ENCODE peak calls at places on chromosomes 2 and 18, in four cellular contexts. One of them, this sample, is unnamed.

GRCh38 chr2:7774481-7774880 is 857.3 kb downstream of the RNF144A start:
- DNase-seq in testis: no peak
- DNase-seq in GM12878: no peak
- DNase-seq in ovary: no peak
- DNase-seq in this sample: no peak

GRCh38 chr18:50792885-50793284 is 26.9 kb downstream of the MRO start:
- DNase-seq in testis: no peak
- DNase-seq in GM12878: no peak
- DNase-seq in ovary: no peak
- DNase-seq in this sample: no peak

GRCh38 chr2:26465981-26466471 is 11.9 kb downstream of the OTOF start:
- DNase-seq in testis: no peak
- DNase-seq in GM12878: no peak
- DNase-seq in ovary: no peak
- DNase-seq in this sample: no peak

GRCh38 chr2:107285621-107286303 is 399.8 kb upstream of the ST6GAL2 start:
- DNase-seq in testis: no peak
- DNase-seq in GM12878: no peak
- DNase-seq in ovary: no peak
- DNase-seq in this sample: no peak

GRCh38 chr2:153043385-153043784 is 325.0 kb downstream of the ARL6IP6 start:
- DNase-seq in testis: no peak
- DNase-seq in GM12878: no peak
- DNase-seq in ovary: no peak
- DNase-seq in this sample: no peak

GRCh38 chr2:110804915-110805314 is 72.5 kb downstream of the ACOXL start:
- DNase-seq in testis: no peak
- DNase-seq in GM12878: peak
- DNase-seq in ovary: no peak
- DNase-seq in this sample: no peak

GRCh38 chr18:22466608-22467390 is 49.1 kb upstream of the CTAGE1 start:
- DNase-seq in testis: no peak
- DNase-seq in GM12878: no peak
- DNase-seq in ovary: no peak
- DNase-seq in this sample: peak

GRCh38 chr2:27422958-27423357 is 5.5 kb upstream of the NRBP1 start:
- DNase-seq in testis: no peak
- DNase-seq in GM12878: no peak
- DNase-seq in ovary: no peak
- DNase-seq in this sample: no peak

GRCh38 chr2:74768401-74768914 is 65.5 kb upstream of the HK2 start:
- DNase-seq in testis: peak
- DNase-seq in GM12878: no peak
- DNase-seq in ovary: no peak
- DNase-seq in this sample: peak

GRCh38 chr2:144890828-144891227 is 370.9 kb upstream of the ZEB2 start:
- DNase-seq in testis: no peak
- DNase-seq in GM12878: no peak
- DNase-seq in ovary: no peak
- DNase-seq in this sample: peak

GRCh38 chr18:36295214-36295613 is 2.3 kb upstream of the FHOD3 start:
- DNase-seq in testis: no peak
- DNase-seq in GM12878: no peak
- DNase-seq in ovary: no peak
- DNase-seq in this sample: no peak

GRCh38 chr18:77124452-77124922 is 8.1 kb downstream of the MBP start:
- DNase-seq in testis: no peak
- DNase-seq in GM12878: peak
- DNase-seq in ovary: no peak
- DNase-seq in this sample: peak

GRCh38 chr2:39867268-39867667 is 88.2 kb upstream of the THUMPD2 start:
- DNase-seq in testis: no peak
- DNase-seq in GM12878: no peak
- DNase-seq in ovary: no peak
- DNase-seq in this sample: no peak

GRCh38 chr2:138877421-138877820 is 97.2 kb upstream of the NXPH2 start:
- DNase-seq in testis: no peak
- DNase-seq in GM12878: no peak
- DNase-seq in ovary: no peak
- DNase-seq in this sample: no peak

GRCh38 chr2:239721531-239721930 is 303.6 kb downstream of the NDUFA10 start:
- DNase-seq in testis: no peak
- DNase-seq in GM12878: no peak
- DNase-seq in ovary: no peak
- DNase-seq in this sample: no peak

GRCh38 chr2:3667151-3667631 is 9.2 kb downstream of the ALLC start:
- DNase-seq in testis: no peak
- DNase-seq in GM12878: peak
- DNase-seq in ovary: no peak
- DNase-seq in this sample: no peak

GRCh38 chr18:35581555-35582309 is at the start of gene GALNT1:
- DNase-seq in testis: peak
- DNase-seq in GM12878: no peak
- DNase-seq in ovary: peak
- DNase-seq in this sample: no peak

GRCh38 chr2:118185210-118186109 is 97.2 kb downstream of the INSIG2 start:
- DNase-seq in testis: peak
- DNase-seq in GM12878: no peak
- DNase-seq in ovary: peak
- DNase-seq in this sample: peak

GRCh38 chr2:120971866-120972265 is 236.2 kb downstream of the GLI2 start:
- DNase-seq in testis: no peak
- DNase-seq in GM12878: no peak
- DNase-seq in ovary: no peak
- DNase-seq in this sample: no peak

GRCh38 chr18:30819619-30820018 is 222.9 kb downstream of the DSC3 start:
- DNase-seq in testis: no peak
- DNase-seq in GM12878: no peak
- DNase-seq in ovary: no peak
- DNase-seq in this sample: no peak
- H3K4me3 ChIP-seq in testis: no peak
- H3K4me3 ChIP-seq in GM12878: no peak
- H3K4me3 ChIP-seq in ovary: no peak
- H3K4me3 ChIP-seq in this sample: no peak

DNA sequence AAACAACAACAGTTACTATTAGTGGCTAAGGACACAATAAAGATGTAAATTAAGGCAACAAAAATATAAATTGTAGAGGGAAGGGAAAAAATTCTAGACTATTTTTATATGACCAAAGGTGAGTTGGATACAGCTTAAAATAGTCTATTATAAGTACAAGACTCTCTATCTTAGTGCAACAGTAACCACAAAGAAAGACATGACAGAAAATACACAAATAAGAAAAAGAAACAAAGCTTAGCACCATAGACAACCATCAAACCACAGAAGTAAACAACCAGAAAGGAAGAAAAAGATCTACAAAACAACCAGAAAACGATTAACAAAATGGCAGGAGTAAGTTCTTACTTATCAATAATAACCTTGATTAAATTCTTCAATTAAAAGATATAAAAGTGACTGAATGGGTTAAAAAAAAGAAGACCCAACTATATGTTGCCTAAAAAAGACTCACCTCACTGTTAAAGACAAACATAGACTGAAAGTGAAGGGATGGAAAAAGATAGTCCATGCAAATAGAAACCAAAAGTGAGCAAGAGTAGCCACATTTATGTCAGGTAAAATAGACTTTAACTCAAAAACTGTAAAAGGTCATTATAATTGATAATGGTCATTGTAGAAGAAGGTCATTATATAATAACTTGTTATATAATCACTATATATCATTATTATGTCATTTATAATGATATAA is 62.5 kb downstream of the USP40 start:
- DNase-seq in testis: no peak
- DNase-seq in GM12878: no peak
- DNase-seq in ovary: no peak
- DNase-seq in this sample: no peak
- TF ChIP-seq CTCF in testis: no peak
- TF ChIP-seq CTCF in GM12878: no peak
- TF ChIP-seq CTCF in ovary: no peak
- TF ChIP-seq CTCF in this sample: no peak

GRCh38 chr2:169066817-169067356 is 2.5 kb upstream of the DHRS9 start:
- DNase-seq in testis: no peak
- DNase-seq in GM12878: no peak
- DNase-seq in ovary: no peak
- DNase-seq in this sample: no peak
- H3K4me3 ChIP-seq in testis: no peak
- H3K4me3 ChIP-seq in GM12878: no peak
- H3K4me3 ChIP-seq in ovary: no peak
- H3K4me3 ChIP-seq in this sample: no peak

DNA sequence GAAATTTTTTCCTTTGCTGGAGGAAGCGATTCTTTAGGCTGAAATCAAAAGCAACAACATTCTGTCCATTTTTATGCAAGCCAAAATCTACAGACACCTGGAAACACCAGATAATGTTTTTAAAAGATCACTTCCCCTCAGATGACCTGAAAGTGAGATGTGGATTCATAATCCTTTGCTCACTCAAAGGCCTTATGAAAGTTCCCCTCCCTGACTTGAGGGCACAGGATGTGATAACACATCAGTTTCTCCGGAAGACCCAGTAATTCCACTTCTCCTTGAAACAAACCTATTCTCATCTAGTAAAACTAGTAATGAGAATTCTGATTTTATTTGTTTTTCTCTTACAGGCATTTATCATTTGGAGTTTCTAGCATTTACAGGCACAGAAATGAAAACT is 218.3 kb upstream of the RND3 start:
- DNase-seq in testis: no peak
- DNase-seq in GM12878: peak
- DNase-seq in ovary: no peak
- DNase-seq in this sample: no peak
- TF ChIP-seq CTCF in testis: no peak
- TF ChIP-seq CTCF in GM12878: no peak
- TF ChIP-seq CTCF in ovary: no peak
- TF ChIP-seq CTCF in this sample: no peak